ENCODE peak calls at places on chromosome 22, in six cellular contexts. P is NCI-H2081; A is left cardiac atrium; E is NCI-H2029 treated with DMSO at 0.1 percent for 48 hours; G is iPS DF 19.7; V is stimulated activated CD4-positive, alpha-beta T cell treated with anti-CD3 and anti-CD28 coated beads, Interleukin-4, amount 100 ng/mL, for 1 hour. T is an unnamed sample.

GRCh38 chr22:27872488-27872887 is 46.6 kb downstream of the PITPNB start:
- DNase-seq in E (no peak), V (no peak), P (no peak), G (no peak), A (no peak), T (no peak)

GRCh38 chr22:36384766-36385400 is 2.9 kb downstream of the MYH9 start:
- DNase-seq in P (no peak), A (peak; percentile 40), V (peak; percentile 46), E (no peak), G (no peak), T (no peak)

GRCh38 chr22:32888976-32889375 is 87.5 kb downstream of the TIMP3 start:
- DNase-seq in G (no peak), E (no peak), P (no peak), V (no peak), A (no peak), T (peak; percentile 44)

GRCh38 chr22:48098243-48098935 is 1335.9 kb downstream of the TBC1D22A start:
- DNase-seq in E (peak; percentile 10), P (no peak), V (no peak), G (no peak), A (no peak), T (no peak)

GRCh38 chr22:34812631-34813030 is 253.3 kb upstream of the ISX start:
- DNase-seq in P (no peak), E (no peak), A (no peak), G (no peak), V (no peak), T (no peak)

GRCh38 chr22:47757741-47758140 is 995.3 kb downstream of the TBC1D22A start:
- DNase-seq in P (no peak), G (no peak), E (no peak), V (no peak), A (no peak), T (no peak)

GRCh38 chr22:44403930-44404329 is 91.2 kb upstream of the SHISAL1 start:
- DNase-seq in V (no peak), E (no peak), P (no peak), A (no peak), G (no peak), T (no peak)

GRCh38 chr22:38873469-38874411 is 1.7 kb upstream of the CBX6 start:
- DNase-seq in A (no peak), V (peak; percentile 73), G (no peak), P (peak; percentile 15), E (peak; percentile 87), T (no peak)

GRCh38 chr22:41367680-41368542 is 13.8 kb upstream of the TEF start:
- DNase-seq in A (peak; percentile 46), V (no peak), P (no peak), G (no peak), E (no peak), T (peak; percentile 69)

GRCh38 chr22:35311551-35311999 is 11.9 kb downstream of the TOM1 start:
- DNase-seq in A (no peak), G (no peak), E (no peak), V (no peak), P (no peak), T (no peak)

GRCh38 chr22:43205748-43206514 is 19.0 kb upstream of the TTLL12 start:
- DNase-seq in P (no peak), G (no peak), V (no peak), E (no peak), A (no peak), T (no peak)

GRCh38 chr22:45218974-45219373 is 21.7 kb downstream of the KIAA0930 start:
- DNase-seq in V (no peak), P (no peak), A (no peak), G (no peak), E (no peak), T (no peak)

GRCh38 chr22:46010951-46011626 is 34.1 kb upstream of the WNT7B start:
- DNase-seq in P (no peak), A (peak; percentile 26), V (no peak), E (no peak), G (no peak), T (peak; percentile 42)

GRCh38 chr22:17213976-17214375 is 5.3 kb downstream of the ADA2 start:
- DNase-seq in E (no peak), G (no peak), V (peak; percentile 57), P (no peak), A (peak; percentile 72), T (peak; percentile 77)

GRCh38 chr22:19843857-19844422 is 10.7 kb downstream of the GNB1L start:
- DNase-seq in P (no peak), V (no peak), G (no peak), A (no peak), E (no peak), T (no peak)

GRCh38 chr22:47018010-47018910 is 255.8 kb downstream of the TBC1D22A start:
- DNase-seq in P (no peak), A (no peak), G (no peak), E (no peak), V (no peak), T (no peak)

GRCh38 chr22:29308791-29309262 is 2.4 kb downstream of the GAS2L1 start:
- DNase-seq in V (no peak), G (no peak), P (no peak), A (no peak), E (no peak), T (no peak)

GRCh38 chr22:40463727-40464126 is 93.3 kb downstream of the SGSM3 start:
- DNase-seq in V (peak; percentile 9), P (no peak), G (no peak), A (no peak), E (no peak), T (no peak)

T was measured in left ventricle myocardium superior.